ENCODE peak calls at places on chromosomes 13 and 19, in six cellular contexts. P, S, L, W, T and R are unnamed samples.

GRCh38 chr19:13441810-13442512 is 64.3 kb downstream of the CACNA1A start:
- DNase-seq in P (peak), S (no peak), T (peak), L (peak), W (peak), R (no peak)

GRCh38 chr19:55070755-55071502 is 4.7 kb upstream of the EPS8L1 start:
- DNase-seq in S (no peak), L (no peak), T (peak), P (peak), W (peak), R (no peak)

GRCh38 chr13:61654501-61654900 is 238.9 kb upstream of the PCDH20 start:
- DNase-seq in L (no peak), P (no peak), W (no peak), S (no peak), T (no peak), R (no peak)

GRCh38 chr19:30011051-30011578 is 69.1 kb downstream of the URI1 start:
- DNase-seq in P (no peak), W (no peak), S (no peak), T (no peak), L (no peak), R (no peak)

GRCh38 chr13:63184693-63185092 is 1769.0 kb upstream of the PCDH20 start:
- DNase-seq in W (no peak), L (no peak), P (peak), T (no peak), S (no peak), R (no peak)

GRCh38 chr13:44498969-44499368 is 77.2 kb downstream of the TSC22D1 start:
- DNase-seq in L (no peak), S (no peak), T (no peak), P (no peak), W (no peak), R (no peak)

GRCh38 chr13:41139296-41139966 is 6.8 kb upstream of the KBTBD6 start:
- DNase-seq in W (no peak), L (no peak), T (no peak), S (no peak), P (no peak), R (no peak)

GRCh38 chr19:51066393-51066792 is 1.5 kb upstream of the KLK13 start:
- DNase-seq in T (no peak), S (no peak), P (no peak), L (peak), W (no peak), R (no peak)

GRCh38 chr19:6219592-6220290 is 60.0 kb downstream of the MLLT1 start:
- DNase-seq in S (no peak), T (no peak), P (no peak), W (no peak), L (no peak), R (no peak)

GRCh38 chr19:16373539-16373938 is 48.9 kb downstream of the KLF2 start:
- DNase-seq in W (no peak), P (peak), T (no peak), S (no peak), L (no peak), R (peak)

GRCh38 chr19:49224856-49225255 is 67.3 kb downstream of the TRPM4 start:
- DNase-seq in T (peak), L (no peak), S (no peak), W (peak), P (peak), R (no peak)

GRCh38 chr19:45526143-45526542 is 18.9 kb downstream of the VASP start:
- DNase-seq in W (peak), L (no peak), P (no peak), S (no peak), T (no peak), R (peak)

GRCh38 chr13:110445183-110445582 is 116.3 kb downstream of the RAB20 start:
- DNase-seq in W (peak), T (no peak), S (no peak), L (no peak), P (no peak), R (no peak)

GRCh38 chr19:10112895-10113591 is 1.6 kb downstream of the P2RY11 start:
- DNase-seq in P (no peak), L (peak), W (peak), S (peak), T (peak), R (no peak)

GRCh38 chr19:51647318-51647717 is 693 bp upstream of the SIGLEC14 start:
- DNase-seq in S (no peak), T (no peak), P (no peak), W (no peak), L (no peak), R (no peak)

GRCh38 chr19:46080561-46080960 is 39.8 kb upstream of the IGFL4 start:
- DNase-seq in W (no peak), L (no peak), P (peak), T (peak), S (no peak), R (no peak)

GRCh38 chr13:39448831-39449230 is 154.2 kb downstream of the LHFPL6 start:
- DNase-seq in T (no peak), S (no peak), P (no peak), L (no peak), W (no peak), R (no peak)

GRCh38 chr19:2974342-2974932 is 2.9 kb upstream of the TLE6 start:
- DNase-seq in P (no peak), T (peak), L (no peak), S (no peak), W (peak), R (peak)